ENCODE peak calls at places on chromosomes 7 and 10, in nine cellular contexts. One of them, this sample, is unnamed.

GRCh38 chr7:3968234-3968633 is 667.2 kb downstream of the SDK1 start:
- DNase-seq in body of pancreas: no peak
- DNase-seq in spleen: no peak
- DNase-seq in HL-60: no peak
- DNase-seq in GM12865: no peak
- DNase-seq in CD8-positive, alpha-beta T cell: no peak
- DNase-seq in mucosa of descending colon: no peak
- DNase-seq in hepatocyte: no peak
- DNase-seq in stomach: no peak
- DNase-seq in this sample: no peak

GRCh38 chr10:100743626-100744135 is 1.7 kb upstream of the PAX2 start:
- DNase-seq in body of pancreas: peak
- DNase-seq in spleen: no peak
- DNase-seq in HL-60: peak
- DNase-seq in GM12865: peak
- DNase-seq in CD8-positive, alpha-beta T cell: peak
- DNase-seq in mucosa of descending colon: peak
- DNase-seq in hepatocyte: peak
- DNase-seq in stomach: peak
- DNase-seq in this sample: peak

GRCh38 chr7:15864260-15864991 is 177.9 kb upstream of the MEOX2 start:
- DNase-seq in body of pancreas: no peak
- DNase-seq in spleen: no peak
- DNase-seq in HL-60: no peak
- DNase-seq in GM12865: no peak
- DNase-seq in CD8-positive, alpha-beta T cell: no peak
- DNase-seq in mucosa of descending colon: peak
- DNase-seq in hepatocyte: no peak
- DNase-seq in stomach: no peak
- DNase-seq in this sample: no peak

GRCh38 chr7:123070702-123071286 is 75.3 kb upstream of the TAS2R16 start:
- DNase-seq in body of pancreas: no peak
- DNase-seq in spleen: no peak
- DNase-seq in HL-60: no peak
- DNase-seq in GM12865: peak
- DNase-seq in CD8-positive, alpha-beta T cell: no peak
- DNase-seq in mucosa of descending colon: peak
- DNase-seq in hepatocyte: peak
- DNase-seq in stomach: no peak
- DNase-seq in this sample: no peak

GRCh38 chr10:112966191-112966855 is 16.3 kb downstream of the TCF7L2 start:
- DNase-seq in body of pancreas: no peak
- DNase-seq in spleen: no peak
- DNase-seq in HL-60: no peak
- DNase-seq in GM12865: no peak
- DNase-seq in CD8-positive, alpha-beta T cell: no peak
- DNase-seq in mucosa of descending colon: no peak
- DNase-seq in hepatocyte: no peak
- DNase-seq in stomach: no peak
- DNase-seq in this sample: no peak

GRCh38 chr7:106345421-106346166 is 60.8 kb upstream of the NAMPT start:
- DNase-seq in body of pancreas: no peak
- DNase-seq in spleen: no peak
- DNase-seq in HL-60: peak
- DNase-seq in GM12865: peak
- DNase-seq in CD8-positive, alpha-beta T cell: peak
- DNase-seq in mucosa of descending colon: no peak
- DNase-seq in hepatocyte: no peak
- DNase-seq in stomach: no peak
- DNase-seq in this sample: no peak

GRCh38 chr7:157771689-157772088 is 434.9 kb downstream of the DNAJB6 start:
- DNase-seq in body of pancreas: no peak
- DNase-seq in spleen: no peak
- DNase-seq in HL-60: no peak
- DNase-seq in GM12865: no peak
- DNase-seq in CD8-positive, alpha-beta T cell: no peak
- DNase-seq in mucosa of descending colon: no peak
- DNase-seq in hepatocyte: no peak
- DNase-seq in stomach: no peak
- DNase-seq in this sample: no peak

GRCh38 chr7:2038876-2039728 is 193.6 kb downstream of the MAD1L1 start:
- DNase-seq in body of pancreas: peak
- DNase-seq in spleen: peak
- DNase-seq in HL-60: no peak
- DNase-seq in GM12865: peak
- DNase-seq in CD8-positive, alpha-beta T cell: no peak
- DNase-seq in mucosa of descending colon: no peak
- DNase-seq in hepatocyte: no peak
- DNase-seq in stomach: no peak
- DNase-seq in this sample: no peak

GRCh38 chr10:101775273-101776131 is at the start of gene FGF8:
- DNase-seq in body of pancreas: no peak
- DNase-seq in spleen: no peak
- DNase-seq in HL-60: no peak
- DNase-seq in GM12865: no peak
- DNase-seq in CD8-positive, alpha-beta T cell: no peak
- DNase-seq in mucosa of descending colon: no peak
- DNase-seq in hepatocyte: no peak
- DNase-seq in stomach: peak
- DNase-seq in this sample: no peak

GRCh38 chr7:154183482-154183881 is 131.3 kb downstream of the DPP6 start:
- DNase-seq in body of pancreas: no peak
- DNase-seq in spleen: no peak
- DNase-seq in HL-60: no peak
- DNase-seq in GM12865: no peak
- DNase-seq in CD8-positive, alpha-beta T cell: no peak
- DNase-seq in mucosa of descending colon: no peak
- DNase-seq in hepatocyte: no peak
- DNase-seq in stomach: no peak
- DNase-seq in this sample: no peak

GRCh38 chr10:8163824-8164223 is 109.3 kb downstream of the GATA3 start:
- DNase-seq in body of pancreas: no peak
- DNase-seq in spleen: no peak
- DNase-seq in HL-60: no peak
- DNase-seq in GM12865: no peak
- DNase-seq in CD8-positive, alpha-beta T cell: no peak
- DNase-seq in mucosa of descending colon: no peak
- DNase-seq in hepatocyte: no peak
- DNase-seq in stomach: no peak
- DNase-seq in this sample: no peak

GRCh38 chr10:75428434-75429158 is 2.8 kb upstream of the LRMDA start:
- DNase-seq in body of pancreas: peak
- DNase-seq in spleen: no peak
- DNase-seq in HL-60: peak
- DNase-seq in GM12865: peak
- DNase-seq in CD8-positive, alpha-beta T cell: no peak
- DNase-seq in mucosa of descending colon: no peak
- DNase-seq in hepatocyte: no peak
- DNase-seq in stomach: no peak
- DNase-seq in this sample: no peak

GRCh38 chr10:788796-789748 is 99.6 kb upstream of the DIP2C start:
- DNase-seq in body of pancreas: peak
- DNase-seq in spleen: peak
- DNase-seq in HL-60: no peak
- DNase-seq in GM12865: no peak
- DNase-seq in CD8-positive, alpha-beta T cell: no peak
- DNase-seq in mucosa of descending colon: peak
- DNase-seq in hepatocyte: peak
- DNase-seq in stomach: peak
- DNase-seq in this sample: no peak

GRCh38 chr10:20748551-20748950 is 148.6 kb downstream of the NEBL start:
- DNase-seq in body of pancreas: no peak
- DNase-seq in spleen: no peak
- DNase-seq in HL-60: no peak
- DNase-seq in GM12865: no peak
- DNase-seq in CD8-positive, alpha-beta T cell: no peak
- DNase-seq in mucosa of descending colon: no peak
- DNase-seq in hepatocyte: no peak
- DNase-seq in stomach: no peak
- DNase-seq in this sample: no peak

GRCh38 chr10:101291254-101292193 is 62.3 kb upstream of the LBX1 start:
- DNase-seq in body of pancreas: peak
- DNase-seq in spleen: peak
- DNase-seq in HL-60: peak
- DNase-seq in GM12865: peak
- DNase-seq in CD8-positive, alpha-beta T cell: peak
- DNase-seq in mucosa of descending colon: peak
- DNase-seq in hepatocyte: peak
- DNase-seq in stomach: peak
- DNase-seq in this sample: no peak

GRCh38 chr7:131342864-131343263 is 15.2 kb downstream of the MKLN1 start:
- DNase-seq in body of pancreas: no peak
- DNase-seq in spleen: no peak
- DNase-seq in HL-60: peak
- DNase-seq in GM12865: no peak
- DNase-seq in CD8-positive, alpha-beta T cell: no peak
- DNase-seq in mucosa of descending colon: no peak
- DNase-seq in hepatocyte: no peak
- DNase-seq in stomach: no peak
- DNase-seq in this sample: no peak

DNA sequence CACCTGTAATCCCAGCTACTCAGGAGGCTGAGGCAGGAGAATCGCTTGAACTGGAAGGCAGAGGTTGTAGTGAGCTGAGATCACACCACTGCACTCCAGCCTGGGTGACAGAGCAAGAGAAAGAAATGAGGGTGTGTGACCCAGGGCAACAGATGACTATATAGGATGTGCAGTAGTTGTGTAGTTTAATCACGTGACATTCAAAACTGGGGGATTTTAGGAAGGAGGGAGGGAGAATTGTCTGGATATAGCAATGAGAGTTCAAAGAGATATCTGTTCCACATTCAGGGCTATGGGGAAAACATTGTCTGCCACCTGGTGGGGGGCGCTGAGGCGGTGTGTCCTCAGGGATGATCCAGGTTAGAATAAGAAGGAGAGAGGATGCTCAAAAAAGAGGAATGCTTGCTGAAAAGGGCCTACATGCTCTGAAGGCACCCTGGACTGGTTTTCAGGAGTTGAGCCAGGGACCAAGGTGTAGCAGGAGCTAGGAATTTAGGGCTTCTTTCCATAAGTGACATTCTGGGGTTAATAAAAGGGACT is 7.8 kb upstream of the ZYX start:
- DNase-seq in body of pancreas: no peak
- DNase-seq in spleen: no peak
- DNase-seq in HL-60: no peak
- DNase-seq in GM12865: no peak
- DNase-seq in CD8-positive, alpha-beta T cell: no peak
- DNase-seq in mucosa of descending colon: no peak
- DNase-seq in hepatocyte: no peak
- DNase-seq in stomach: no peak
- DNase-seq in this sample: no peak
- TF ChIP-seq CTCF in body of pancreas: no peak
- TF ChIP-seq CTCF in spleen: no peak
- TF ChIP-seq CTCF in HL-60: no peak
- TF ChIP-seq CTCF in GM12865: no peak
- TF ChIP-seq CTCF in CD8-positive, alpha-beta T cell: no peak
- TF ChIP-seq CTCF in mucosa of descending colon: no peak
- TF ChIP-seq CTCF in hepatocyte: no peak
- TF ChIP-seq CTCF in stomach: no peak
- TF ChIP-seq CTCF in this sample: no peak

DNA sequence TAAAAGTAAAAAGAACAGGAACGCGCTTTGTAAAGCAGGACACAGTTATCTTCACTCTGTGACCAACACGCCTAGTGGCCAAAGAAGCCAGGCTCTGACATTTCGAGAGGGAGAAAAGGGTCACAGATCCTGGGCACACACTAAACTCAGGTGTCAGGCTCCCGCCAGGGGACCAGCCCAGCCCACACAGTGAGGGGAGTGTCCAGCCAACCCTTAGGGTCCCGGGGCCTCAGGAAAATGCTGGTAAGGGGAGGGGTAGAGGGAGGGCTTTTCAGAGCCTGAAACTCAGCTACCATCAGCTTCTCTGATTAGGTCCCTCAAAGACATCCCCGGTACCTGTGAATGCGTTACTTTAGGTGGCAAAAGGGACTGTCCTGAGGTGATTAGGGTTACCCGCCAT is 16.6 kb downstream of the ANXA11 start:
- DNase-seq in body of pancreas: no peak
- DNase-seq in spleen: peak
- DNase-seq in HL-60: no peak
- DNase-seq in GM12865: no peak
- DNase-seq in CD8-positive, alpha-beta T cell: no peak
- DNase-seq in mucosa of descending colon: no peak
- DNase-seq in hepatocyte: no peak
- DNase-seq in stomach: peak
- DNase-seq in this sample: no peak
- H3K4me3 ChIP-seq in body of pancreas: no peak
- H3K4me3 ChIP-seq in spleen: no peak
- H3K4me3 ChIP-seq in HL-60: no peak
- H3K4me3 ChIP-seq in GM12865: no peak
- H3K4me3 ChIP-seq in CD8-positive, alpha-beta T cell: no peak
- H3K4me3 ChIP-seq in mucosa of descending colon: no peak
- H3K4me3 ChIP-seq in hepatocyte: no peak
- H3K4me3 ChIP-seq in stomach: no peak
- H3K4me3 ChIP-seq in this sample: no peak

DNA sequence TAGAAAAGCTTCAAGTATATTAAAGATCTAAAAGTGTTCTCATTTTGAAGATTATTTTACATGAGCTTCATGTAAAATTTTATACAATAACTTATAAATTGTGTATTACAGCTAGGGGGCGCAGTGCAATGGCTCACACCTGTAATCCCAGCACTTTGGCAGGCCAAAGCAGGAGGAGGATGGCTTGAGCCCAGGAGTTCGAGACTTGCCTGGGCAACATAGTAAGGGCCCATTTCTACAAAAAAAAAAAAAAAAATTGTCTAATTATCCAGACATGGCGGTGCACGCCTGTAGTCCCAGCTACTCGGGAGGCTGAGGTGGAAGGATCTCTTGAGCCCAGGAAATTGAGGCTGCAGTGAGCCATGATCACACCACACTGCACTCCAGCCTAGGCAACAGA is 16.6 kb downstream of the ACBD5 start:
- DNase-seq in body of pancreas: peak
- DNase-seq in spleen: peak
- DNase-seq in HL-60: peak
- DNase-seq in GM12865: peak
- DNase-seq in CD8-positive, alpha-beta T cell: peak
- DNase-seq in mucosa of descending colon: peak
- DNase-seq in hepatocyte: peak
- DNase-seq in stomach: peak
- DNase-seq in this sample: peak
- TF ChIP-seq CTCF in body of pancreas: peak
- TF ChIP-seq CTCF in spleen: no peak
- TF ChIP-seq CTCF in HL-60: no peak
- TF ChIP-seq CTCF in GM12865: peak
- TF ChIP-seq CTCF in CD8-positive, alpha-beta T cell: peak
- TF ChIP-seq CTCF in mucosa of descending colon: peak
- TF ChIP-seq CTCF in hepatocyte: peak
- TF ChIP-seq CTCF in stomach: peak
- TF ChIP-seq CTCF in this sample: peak

DNA sequence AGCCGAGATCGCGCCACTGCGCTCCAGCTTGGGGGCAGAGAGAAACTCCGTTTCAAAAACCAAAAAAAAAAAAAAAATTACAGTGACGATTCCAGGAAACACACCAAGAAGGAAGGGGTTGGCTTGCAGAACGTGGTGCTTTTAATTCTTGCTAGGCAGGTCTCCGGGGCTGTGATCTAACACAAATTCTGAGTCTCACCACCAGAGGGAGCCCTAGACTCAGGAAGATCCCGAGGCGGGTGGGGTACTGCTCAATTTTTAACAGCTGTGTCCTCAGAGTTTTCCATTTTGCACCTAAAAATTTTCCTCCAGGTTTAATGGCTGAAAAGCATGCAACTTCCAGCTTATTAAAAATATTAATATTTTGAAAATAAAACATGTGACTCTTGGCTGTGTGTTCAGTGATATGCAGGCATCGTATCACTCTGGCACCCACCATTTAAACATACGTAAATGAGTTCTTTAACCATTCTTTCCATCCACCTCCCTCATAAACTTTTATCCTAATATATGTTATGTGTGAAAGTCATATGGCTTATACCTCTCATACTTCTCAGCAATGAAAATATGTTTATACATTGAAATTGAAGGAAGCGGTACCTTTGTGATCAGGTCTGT is 26.5 kb upstream of the NUB1 start:
- DNase-seq in body of pancreas: peak
- DNase-seq in spleen: no peak
- DNase-seq in HL-60: peak
- DNase-seq in GM12865: peak
- DNase-seq in CD8-positive, alpha-beta T cell: peak
- DNase-seq in mucosa of descending colon: peak
- DNase-seq in hepatocyte: peak
- DNase-seq in stomach: peak
- DNase-seq in this sample: no peak
- H3K4me3 ChIP-seq in body of pancreas: no peak
- H3K4me3 ChIP-seq in spleen: no peak
- H3K4me3 ChIP-seq in HL-60: no peak
- H3K4me3 ChIP-seq in GM12865: no peak
- H3K4me3 ChIP-seq in CD8-positive, alpha-beta T cell: no peak
- H3K4me3 ChIP-seq in mucosa of descending colon: no peak
- H3K4me3 ChIP-seq in hepatocyte: no peak
- H3K4me3 ChIP-seq in stomach: no peak
- H3K4me3 ChIP-seq in this sample: no peak